ENCODE peak calls at places on chromosomes 12 and 14, in nine cellular contexts. O is left ventricle myocardium inferior; U is upper lobe of left lung; K is esophagus squamous epithelium; G is CD8-positive, alpha-beta T cell; S is lung; Z is left lung; V is IMR-90; W is transverse colon. A is an unnamed sample.

GRCh38 chr12:40325349-40325960 is 100.7 kb downstream of the LRRK2 start:
- DNase-seq in O (no peak), Z (no peak), W (no peak), U (no peak), K (no peak), V (peak), G (no peak), S (no peak), A (no peak)

GRCh38 chr14:93239869-93240677 is 33.0 kb downstream of the UBR7 start:
- DNase-seq in W (no peak), K (no peak), V (peak), S (no peak), G (no peak), Z (no peak), U (no peak), O (no peak), A (no peak)

GRCh38 chr12:123519151-123520001 is 14.1 kb downstream of the RILPL1 start:
- DNase-seq in V (peak), G (no peak), S (peak), K (no peak), O (peak), Z (peak), U (peak), W (peak), A (no peak)

GRCh38 chr12:94211011-94211410 is 62.6 kb downstream of the PLXNC1 start:
- DNase-seq in U (no peak), K (no peak), W (no peak), G (no peak), O (no peak), Z (no peak), V (no peak), S (no peak), A (no peak)

GRCh38 chr14:102213984-102214658 is 74.4 kb downstream of the WDR20 start:
- DNase-seq in K (no peak), S (no peak), G (no peak), O (no peak), U (no peak), V (no peak), Z (peak), W (no peak), A (no peak)

GRCh38 chr14:102538598-102539543 is 29.3 kb upstream of the ANKRD9 start:
- DNase-seq in Z (no peak), S (no peak), G (no peak), K (no peak), O (no peak), W (no peak), U (no peak), V (no peak), A (no peak)

GRCh38 chr14:60508707-60509437 is at the start of gene SIX6:
- DNase-seq in K (no peak), Z (peak), O (no peak), U (no peak), W (no peak), S (no peak), G (no peak), V (peak), A (no peak)

GRCh38 chr14:98932436-98933325 is 339.3 kb downstream of the BCL11B start:
- DNase-seq in Z (no peak), W (no peak), O (no peak), V (no peak), U (no peak), G (no peak), S (no peak), K (no peak), A (peak)

GRCh38 chr12:80400591-80400991 is 43.4 kb upstream of the PTPRQ start:
- DNase-seq in S (no peak), W (no peak), G (no peak), K (no peak), Z (peak), U (no peak), O (no peak), V (no peak), A (no peak)

GRCh38 chr12:39915249-39915648 is 190.6 kb downstream of the SLC2A13 start:
- DNase-seq in V (no peak), U (no peak), K (no peak), Z (no peak), W (no peak), S (no peak), G (no peak), O (no peak), A (no peak)

GRCh38 chr12:123686636-123687190 is 15.8 kb downstream of the TCTN2 start:
- DNase-seq in U (no peak), V (no peak), O (no peak), K (no peak), Z (no peak), S (no peak), G (no peak), W (no peak), A (no peak)

GRCh38 chr14:96065661-96066459 is 26.7 kb downstream of the C14orf132 start:
- DNase-seq in K (no peak), G (no peak), Z (no peak), U (no peak), S (no peak), W (no peak), V (no peak), O (no peak), A (peak)

GRCh38 chr12:13175499-13175898 is 21.0 kb upstream of the EMP1 start:
- DNase-seq in O (no peak), Z (no peak), U (no peak), V (no peak), G (no peak), K (no peak), W (no peak), S (no peak), A (no peak)

GRCh38 chr12:131603106-131604033 is 107.5 kb upstream of the SFSWAP start:
- DNase-seq in O (no peak), U (no peak), W (no peak), S (no peak), Z (no peak), K (no peak), G (no peak), V (no peak), A (peak)

GRCh38 chr14:23181453-23181852 is 2.0 kb downstream of the SLC7A8 start:
- DNase-seq in W (no peak), V (no peak), O (no peak), S (no peak), K (no peak), U (no peak), G (no peak), Z (no peak), A (no peak)
- H3K4me3 ChIP-seq in W (no peak), V (no peak), O (peak), S (no peak), K (peak), U (peak), G (peak), Z (peak), A (no peak)

GRCh38 chr12:30447061-30447750 is 248.5 kb downstream of the IPO8 start:
- DNase-seq in V (no peak), U (no peak), K (no peak), Z (no peak), O (no peak), S (no peak), W (no peak), G (no peak), A (no peak)
- TF ChIP-seq CTCF in V (no peak), U (no peak), K (no peak), Z (no peak), O (no peak), S (no peak), W (no peak), G (no peak), A (no peak)

GRCh38 chr12:50619610-50619958 is 114.8 kb downstream of the DIP2B start:
- DNase-seq in Z (no peak), W (no peak), V (no peak), K (no peak), S (no peak), O (no peak), U (no peak), G (no peak), A (no peak)

GRCh38 chr12:50620975-50621360 is 116.2 kb downstream of the DIP2B start:
- DNase-seq in O (no peak), V (no peak), U (no peak), Z (no peak), S (no peak), W (no peak), G (no peak), K (no peak), A (no peak)

GRCh38 chr12:50617657-50618056 is 112.9 kb downstream of the DIP2B start:
- DNase-seq in V (no peak), S (no peak), W (no peak), G (no peak), U (no peak), O (no peak), Z (no peak), K (no peak), A (no peak)

GRCh38 chr12:50620050-50620974 is 115.5 kb downstream of the DIP2B start:
- DNase-seq in Z (no peak), W (no peak), G (no peak), S (no peak), V (peak), K (no peak), O (no peak), U (no peak), A (no peak)

GRCh38 chr12:50618864-50619609 is 114.3 kb downstream of the DIP2B start:
- DNase-seq in K (no peak), G (no peak), S (no peak), O (no peak), U (no peak), V (peak), W (peak), Z (no peak), A (no peak)
- H3K27ac ChIP-seq in K (peak), G (no peak), S (peak), O (no peak), U (no peak), V (peak), W (peak), Z (no peak), A (no peak)

DNA sequence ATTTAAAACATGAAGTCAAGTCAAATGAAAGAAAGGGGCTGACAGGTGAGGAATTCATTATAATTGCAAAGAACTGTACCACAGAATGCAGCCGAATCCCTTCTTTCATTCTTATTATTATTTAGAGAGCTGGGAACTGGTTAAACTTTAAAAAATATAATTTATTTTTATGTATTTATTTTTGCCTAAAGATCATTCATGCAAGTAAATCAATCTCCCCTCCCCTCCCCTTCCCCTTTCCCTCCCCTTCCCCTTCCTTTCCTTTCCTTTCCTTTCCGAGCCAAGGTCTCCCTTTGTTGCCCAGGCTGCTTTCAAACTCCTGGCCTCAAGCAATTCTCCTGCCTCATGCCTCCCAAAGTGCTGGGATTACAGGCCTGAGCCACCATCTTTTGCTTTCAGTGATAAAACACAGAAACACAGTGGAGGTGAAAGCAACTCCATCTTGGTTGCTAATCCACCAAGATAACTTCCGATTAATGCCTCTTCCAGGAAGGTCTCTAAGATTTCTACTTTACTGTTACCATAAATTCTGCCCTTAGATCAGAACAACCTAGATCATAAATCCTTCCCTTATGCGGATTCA is 6.0 kb upstream of the UBC start:
- DNase-seq in O (no peak), V (no peak), S (no peak), W (no peak), G (no peak), U (no peak), K (no peak), Z (no peak), A (no peak)
- H3K4me3 ChIP-seq in O (no peak), V (no peak), S (no peak), W (no peak), G (peak), U (no peak), K (no peak), Z (no peak), A (no peak)

GRCh38 chr12:109934026-109934425 is 34.0 kb downstream of the TCHP start:
- DNase-seq in Z (no peak), K (no peak), U (no peak), O (no peak), W (no peak), V (peak), G (no peak), S (no peak), A (no peak)
- TF ChIP-seq CTCF in Z (no peak), K (no peak), U (no peak), O (peak), W (peak), V (peak), G (no peak), S (no peak), A (peak)

GRCh38 chr12:70553391-70553859 is 83.8 kb downstream of the PTPRB start:
- DNase-seq in V (no peak), S (no peak), U (no peak), O (no peak), G (no peak), K (no peak), W (no peak), Z (no peak), A (no peak)

GRCh38 chr12:70550180-70550577 is 87.0 kb downstream of the PTPRB start:
- DNase-seq in G (no peak), W (no peak), O (no peak), U (no peak), V (no peak), S (no peak), Z (no peak), K (no peak), A (no peak)

GRCh38 chr12:70555081-70555480 is 82.1 kb downstream of the PTPRB start:
- DNase-seq in U (no peak), G (no peak), W (no peak), V (no peak), O (no peak), K (no peak), S (no peak), Z (no peak), A (no peak)

GRCh38 chr12:70549340-70550179 is 87.7 kb downstream of the PTPRB start:
- DNase-seq in G (no peak), U (no peak), Z (no peak), K (no peak), V (no peak), O (no peak), W (no peak), S (no peak), A (no peak)
- H3K27ac ChIP-seq in G (no peak), U (peak), Z (no peak), K (no peak), V (no peak), O (peak), W (no peak), S (peak), A (no peak)

A was measured in spleen.